ENCODE peak calls at places on chromosome 9, in ten cellular contexts. R, Z, D, Y, M, G, V, K, W and I are unnamed samples.

GRCh38 chr9:72574156-72574810 is 52.9 kb downstream of the TMC1 start:
- DNase-seq in Y (no peak), K (no peak), Z (no peak), R (no peak), W (no peak), M (no peak), G (no peak), V (no peak), D (no peak), I (no peak)

GRCh38 chr9:107487521-107488399 is 1.8 kb downstream of the KLF4 start:
- DNase-seq in R (peak; percentile 73), G (peak; percentile 72), W (peak; percentile 64), Z (peak; percentile 25), Y (peak; percentile 78), D (peak; percentile 87), V (no peak), M (peak; percentile 68), K (no peak), I (peak; percentile 53)

GRCh38 chr9:98259791-98260190 is 4.3 kb upstream of the TBC1D2 start:
- DNase-seq in R (no peak), G (no peak), W (no peak), Z (no peak), K (no peak), D (no peak), Y (no peak), V (no peak), M (no peak), I (no peak)

GRCh38 chr9:91782711-91783214 is 167.3 kb downstream of the ROR2 start:
- DNase-seq in V (no peak), W (no peak), M (no peak), Y (peak; percentile 55), G (no peak), Z (no peak), R (no peak), D (no peak), K (no peak), I (no peak)

GRCh38 chr9:99101271-99101670 is 3.6 kb upstream of the TGFBR1 start:
- DNase-seq in W (no peak), R (no peak), D (no peak), K (no peak), V (no peak), M (no peak), Z (no peak), G (no peak), Y (no peak), I (no peak)

GRCh38 chr9:35568196-35568595 is 36.9 kb upstream of the TESK1 start:
- DNase-seq in D (no peak), M (no peak), W (no peak), V (no peak), Z (no peak), G (no peak), R (no peak), K (no peak), Y (no peak), I (no peak)

GRCh38 chr9:28177925-28178324 is 604.6 kb upstream of the C9orf72 start:
- DNase-seq in V (no peak), K (no peak), D (no peak), M (no peak), Z (no peak), G (no peak), W (peak; percentile 51), R (no peak), Y (no peak), I (no peak)

GRCh38 chr9:125272697-125273096 is 11.1 kb downstream of the GAPVD1 start:
- DNase-seq in D (no peak), G (no peak), W (no peak), Y (no peak), M (no peak), Z (no peak), K (no peak), R (no peak), V (no peak), I (no peak)

GRCh38 chr9:75149841-75150241 is 61.5 kb downstream of the OSTF1 start:
- DNase-seq in Z (no peak), R (no peak), G (no peak), V (no peak), Y (no peak), M (no peak), W (no peak), K (no peak), D (no peak), I (peak; percentile 52)

GRCh38 chr9:99736291-99736690 is 85.4 kb upstream of the NR4A3 start:
- DNase-seq in W (no peak), K (no peak), R (no peak), M (no peak), V (no peak), Z (no peak), D (no peak), Y (no peak), G (no peak), I (no peak)

GRCh38 chr9:77649109-77649812 is 1.1 kb upstream of the GNA14 start:
- DNase-seq in M (no peak), Z (no peak), G (peak; percentile 41), D (peak; percentile 50), Y (no peak), V (peak; percentile 10), K (no peak), W (peak; percentile 35), R (no peak), I (peak; percentile 49)
- TF ChIP-seq CTCF in M (no peak), Z (no peak), G (peak; percentile 20), D (peak; percentile 67), Y (peak; percentile 15), V (peak; percentile 15), K (peak; percentile 43), W (peak; percentile 53), R (peak; percentile 12), I (peak; percentile 24)

GRCh38 chr9:123104807-123105206 is 71.3 kb downstream of the GPR21 start:
- DNase-seq in W (no peak), G (no peak), V (no peak), D (no peak), Z (no peak), Y (no peak), R (no peak), K (no peak), M (no peak), I (no peak)

GRCh38 chr9:123108976-123109375 is 75.5 kb downstream of the GPR21 start:
- DNase-seq in V (no peak), D (no peak), K (no peak), Y (no peak), M (no peak), G (no peak), R (no peak), W (no peak), Z (no peak), I (no peak)

GRCh38 chr9:123105490-123105889 is 72.0 kb downstream of the GPR21 start:
- DNase-seq in Z (no peak), K (no peak), R (no peak), V (no peak), G (no peak), Y (no peak), D (no peak), M (no peak), W (no peak), I (no peak)

GRCh38 chr9:123109540-123110279 is 76.2 kb downstream of the GPR21 start:
- DNase-seq in Z (no peak), W (no peak), K (no peak), Y (no peak), D (no peak), M (no peak), V (no peak), R (no peak), G (no peak), I (no peak)

DNA sequence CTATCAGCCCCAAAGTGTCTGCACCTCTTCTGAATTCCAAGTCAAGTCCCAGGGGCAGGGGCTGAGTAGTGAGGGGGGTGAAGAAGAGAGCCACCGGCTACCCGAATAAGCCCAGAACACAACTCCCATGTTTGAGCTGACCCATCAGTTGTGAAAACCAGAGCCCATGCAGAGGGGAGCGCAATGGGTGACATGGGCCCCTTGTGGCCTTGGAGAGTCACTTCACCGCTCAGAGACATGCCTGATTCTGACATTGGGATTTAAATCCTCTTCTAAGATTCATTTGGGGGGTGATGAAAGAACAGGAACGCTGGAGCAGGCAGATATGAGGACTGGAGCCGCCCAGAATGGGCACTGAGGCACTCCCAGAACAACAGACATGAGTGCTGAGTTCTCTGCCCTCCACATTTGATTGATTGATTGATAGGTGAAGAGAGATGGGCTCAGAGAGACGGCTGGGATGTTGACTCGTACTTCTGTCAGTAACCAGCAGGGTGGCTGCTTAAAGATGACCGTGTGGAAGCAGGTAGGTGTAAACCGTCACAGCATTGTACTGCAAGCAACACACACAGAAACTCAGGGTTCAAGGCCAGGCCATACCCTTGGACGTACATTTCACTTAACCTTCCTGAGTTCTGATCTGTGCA is 74.3 kb downstream of the GPR21 start:
- DNase-seq in G (no peak), Z (no peak), R (no peak), W (no peak), Y (no peak), M (no peak), K (peak; percentile 34), D (peak; percentile 57), V (no peak), I (no peak)
- TF ChIP-seq POLR2AphosphoS5 in G (no peak), Z (no peak), R (no peak), W (peak; percentile 13), Y (no peak), M (no peak), K (no peak), D (no peak), V (no peak), I (no peak)

DNA sequence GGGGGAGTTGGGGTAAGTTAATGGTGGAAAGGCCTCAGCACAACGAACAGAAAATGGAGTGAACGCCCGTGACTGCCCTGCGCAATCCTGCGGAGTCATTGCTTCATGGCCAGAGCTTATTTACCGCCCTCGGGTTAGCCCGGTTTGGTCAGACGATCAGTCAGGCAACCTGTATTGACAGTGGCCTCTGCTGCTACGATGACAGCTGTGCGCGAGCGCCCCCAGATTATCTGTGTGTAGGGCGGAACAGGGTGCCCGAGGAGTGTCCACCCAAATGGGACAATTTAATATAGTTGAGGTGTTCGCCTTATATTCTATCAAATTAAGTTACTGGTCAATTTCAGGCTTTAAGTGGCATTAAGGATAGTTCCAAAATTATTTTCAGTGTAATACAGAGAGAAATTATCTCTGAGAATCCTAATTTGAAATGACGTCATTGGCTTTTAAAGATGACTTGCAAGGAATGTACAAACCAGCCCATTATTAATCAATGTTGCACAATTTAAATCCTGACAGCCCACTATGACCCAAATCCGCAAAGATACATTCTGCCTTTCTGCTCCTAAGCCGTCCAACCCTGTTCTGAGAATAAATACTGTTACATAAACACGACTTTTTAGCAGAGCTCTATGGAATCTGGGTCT is 879 bp upstream of the UBQLN1 start:
- DNase-seq in G (no peak), W (peak; percentile 75), K (peak; percentile 70), V (peak; percentile 40), M (peak; percentile 65), R (peak; percentile 81), Z (peak; percentile 81), Y (peak; percentile 91), D (peak; percentile 62), I (peak; percentile 78)
- TF ChIP-seq CTCF in G (peak; percentile 8), W (peak; percentile 30), K (peak; percentile 52), V (peak; percentile 13), M (no peak), R (no peak), Z (no peak), Y (no peak), D (peak; percentile 38), I (no peak)

DNA sequence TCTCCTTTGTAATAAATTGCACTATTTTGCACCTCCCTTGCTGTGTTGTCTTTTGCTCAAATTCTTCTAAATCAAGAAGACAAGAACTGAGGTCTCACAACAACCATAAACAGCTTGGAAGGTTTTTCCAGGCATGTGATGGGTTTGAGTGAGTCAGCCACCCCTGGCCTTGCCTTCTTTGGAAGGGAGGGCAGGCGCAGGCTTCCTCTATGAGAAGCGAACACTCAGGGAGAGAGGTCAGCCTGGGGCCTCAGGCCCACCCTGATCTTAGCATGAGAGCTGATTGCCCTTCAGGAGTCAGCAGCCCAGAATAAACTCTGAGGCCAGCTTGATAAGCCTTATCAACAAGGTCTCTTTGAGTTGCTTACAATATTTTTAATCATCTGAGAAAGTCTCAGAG is 31.6 kb downstream of the S1PR3 start:
- DNase-seq in Z (no peak), G (peak; percentile 35), M (peak; percentile 40), D (no peak), K (no peak), V (no peak), W (no peak), R (no peak), Y (no peak), I (no peak)
- TF ChIP-seq POLR2AphosphoS5 in Z (no peak), G (no peak), M (no peak), D (no peak), K (no peak), V (no peak), W (no peak), R (no peak), Y (peak; percentile 27), I (no peak)